ENCODE peak calls at places on chromosomes 3 and 15, in eight cellular contexts. Z is GM06990; P is thyroid gland; N is tibial artery; D is AG10803; K is breast epithelium; W is IMR-90; C is naive thymus-derived CD4-positive, alpha-beta T cell. M is an unnamed sample.

GRCh38 chr3:161316006-161316689 is 55.2 kb downstream of the SPTSSB start:
- DNase-seq in Z (no peak), P (no peak), N (no peak), D (no peak), K (no peak), W (no peak), C (no peak), M (peak; percentile 34)

GRCh38 chr3:184283681-184284080 is 7.9 kb downstream of the ECE2 start:
- DNase-seq in Z (no peak), P (no peak), N (no peak), D (no peak), K (no peak), W (no peak), C (no peak), M (no peak)

GRCh38 chr3:156710429-156710828 is 36.0 kb downstream of the TIPARP start:
- DNase-seq in Z (no peak), P (no peak), N (no peak), D (no peak), K (no peak), W (no peak), C (no peak), M (no peak)

GRCh38 chr15:79037848-79038247 is 52.7 kb downstream of the RASGRF1 start:
- DNase-seq in Z (no peak), P (no peak), N (no peak), D (no peak), K (no peak), W (no peak), C (no peak), M (no peak)

GRCh38 chr15:51030649-51031316 is 63.9 kb downstream of the TNFAIP8L3 start:
- DNase-seq in Z (no peak), P (peak; percentile 69), N (peak; percentile 85), D (peak; percentile 58), K (no peak), W (peak; percentile 92), C (no peak), M (peak; percentile 89)

GRCh38 chr15:66130496-66131014 is 123.0 kb downstream of the MEGF11 start:
- DNase-seq in Z (no peak), P (no peak), N (no peak), D (no peak), K (no peak), W (no peak), C (no peak), M (no peak)

GRCh38 chr3:176953106-176954080 is 243.9 kb downstream of the TBL1XR1 start:
- DNase-seq in Z (no peak), P (peak; percentile 55), N (no peak), D (peak; percentile 97), K (peak; percentile 54), W (peak; percentile 75), C (no peak), M (peak; percentile 61)

GRCh38 chr3:110069641-110070538 is 732.5 kb upstream of the DPPA4 start:
- DNase-seq in Z (peak; percentile 7), P (no peak), N (no peak), D (peak; percentile 25), K (no peak), W (peak; percentile 77), C (no peak), M (peak; percentile 2)

GRCh38 chr3:170802164-170803151 is 67.5 kb downstream of the RPL22L1 start:
- DNase-seq in Z (no peak), P (no peak), N (peak; percentile 69), D (peak; percentile 100), K (no peak), W (peak; percentile 99), C (no peak), M (peak; percentile 100)

GRCh38 chr15:43318990-43319771 is 11.2 kb downstream of the LCMT2 start:
- DNase-seq in Z (no peak), P (no peak), N (no peak), D (no peak), K (no peak), W (no peak), C (no peak), M (no peak)

GRCh38 chr3:5096368-5096767 is 25.7 kb upstream of the ARL8B start:
- DNase-seq in Z (no peak), P (no peak), N (no peak), D (no peak), K (no peak), W (no peak), C (no peak), M (no peak)

GRCh38 chr15:70258369-70259029 is 160.8 kb upstream of the TLE3 start:
- DNase-seq in Z (peak; percentile 75), P (no peak), N (no peak), D (no peak), K (no peak), W (no peak), C (peak; percentile 67), M (peak; percentile 31)

GRCh38 chr3:196440041-196440537 is 7.9 kb upstream of the UBXN7 start:
- DNase-seq in Z (peak; percentile 54), P (no peak), N (no peak), D (peak; percentile 90), K (no peak), W (peak; percentile 87), C (no peak), M (peak; percentile 92)

GRCh38 chr3:138472141-138472825 is 37.9 kb downstream of the ESYT3 start:
- DNase-seq in Z (no peak), P (no peak), N (no peak), D (no peak), K (no peak), W (no peak), C (no peak), M (no peak)

GRCh38 chr3:127104586-127104985 is 88.3 kb upstream of the PRR23E start:
- DNase-seq in Z (no peak), P (no peak), N (peak; percentile 47), D (no peak), K (peak; percentile 28), W (no peak), C (no peak), M (no peak)

GRCh38 chr15:90891346-90891949 is 7.1 kb downstream of the FES start:
- DNase-seq in Z (no peak), P (no peak), N (no peak), D (no peak), K (no peak), W (no peak), C (no peak), M (no peak)

GRCh38 chr3:56921573-56922571 is 120.1 kb upstream of the ARHGEF3 start:
- DNase-seq in Z (peak; percentile 46), P (peak; percentile 70), N (no peak), D (peak; percentile 15), K (no peak), W (peak; percentile 71), C (no peak), M (no peak)

GRCh38 chr3:134013280-134013679 is 16.4 kb downstream of the SLCO2A1 start:
- DNase-seq in Z (no peak), P (no peak), N (no peak), D (no peak), K (no peak), W (no peak), C (no peak), M (no peak)

GRCh38 chr3:183253961-183254815 is 1.1 kb downstream of the B3GNT5 start:
- DNase-seq in Z (peak; percentile 7), P (peak; percentile 63), N (peak; percentile 66), D (no peak), K (no peak), W (peak; percentile 12), C (peak; percentile 3), M (no peak)

GRCh38 chr3:139935071-139935865 is at the start of gene CLSTN2:
- DNase-seq in Z (peak; percentile 39), P (peak; percentile 69), N (peak; percentile 74), D (peak; percentile 7), K (peak; percentile 72), W (no peak), C (no peak), M (peak; percentile 20)

GRCh38 chr3:182268711-182269110 is 524.6 kb upstream of the ATP11B start:
- DNase-seq in Z (no peak), P (no peak), N (no peak), D (no peak), K (no peak), W (no peak), C (no peak), M (no peak)

GRCh38 chr3:194872669-194872977 is 186.9 kb downstream of the FAM43A start:
- DNase-seq in Z (no peak), P (no peak), N (no peak), D (peak; percentile 60), K (no peak), W (peak; percentile 83), C (no peak), M (peak; percentile 88)
- H3K4me3 ChIP-seq in Z (no peak overlapping the region), P (no peak overlapping the region), N (no peak overlapping the region), D (no peak overlapping the region), K (no peak overlapping the region), W (no peak overlapping the region), C (no peak overlapping the region), M (no peak overlapping the region)

DNA sequence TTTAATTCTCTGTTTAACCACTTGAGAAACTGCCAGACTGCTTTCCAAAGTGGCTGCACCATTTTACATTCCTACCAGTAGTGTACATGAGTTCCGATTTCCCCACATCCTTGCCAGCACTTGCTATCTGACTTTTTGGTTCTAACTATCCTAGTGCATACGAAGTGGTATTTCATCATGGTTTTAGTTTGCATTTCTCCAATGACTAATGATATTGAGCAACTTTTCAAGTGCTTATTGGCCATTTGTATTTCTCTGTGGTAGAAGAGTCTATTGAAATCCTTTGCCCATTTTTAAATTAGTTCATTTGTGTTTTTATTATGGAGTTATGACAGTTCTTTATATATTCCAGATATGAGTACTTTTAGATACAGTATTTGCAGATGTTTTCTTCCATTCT is 247.8 kb downstream of the GABRB3 start:
- DNase-seq in Z (no peak), P (no peak), N (no peak), D (no peak), K (no peak), W (no peak), C (no peak), M (no peak)
- H3K4me3 ChIP-seq in Z (no peak overlapping the region), P (no peak overlapping the region), N (no peak overlapping the region), D (no peak overlapping the region), K (no peak overlapping the region), W (no peak overlapping the region), C (no peak overlapping the region), M (no peak overlapping the region)

DNA sequence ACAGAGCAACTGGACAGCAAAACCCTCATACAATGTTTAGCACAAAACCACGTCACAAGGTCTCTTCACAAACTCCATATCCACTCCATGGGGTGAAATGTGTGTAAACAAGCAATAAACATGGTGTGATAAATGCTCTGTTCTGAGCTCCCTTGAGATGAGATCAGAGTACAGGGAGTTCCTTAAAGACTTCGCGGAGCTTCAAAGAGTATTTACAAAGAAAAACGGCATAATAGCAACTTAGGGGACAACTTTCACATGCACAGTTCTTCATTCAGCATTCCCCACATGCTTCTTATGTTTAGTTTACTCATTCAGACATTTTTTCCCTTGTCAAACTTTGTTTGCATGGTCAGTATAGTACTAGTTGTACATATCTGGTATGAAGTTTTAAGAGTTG is 52.5 kb upstream of the SUCLG2 start:
- DNase-seq in Z (no peak), P (no peak), N (no peak), D (no peak), K (no peak), W (peak; percentile 10), C (no peak), M (no peak)
- H3K4me3 ChIP-seq in Z (no peak overlapping the region), P (no peak overlapping the region), N (no peak overlapping the region), D (no peak overlapping the region), K (no peak overlapping the region), W (no peak overlapping the region), C (no peak overlapping the region), M (no peak overlapping the region)

DNA sequence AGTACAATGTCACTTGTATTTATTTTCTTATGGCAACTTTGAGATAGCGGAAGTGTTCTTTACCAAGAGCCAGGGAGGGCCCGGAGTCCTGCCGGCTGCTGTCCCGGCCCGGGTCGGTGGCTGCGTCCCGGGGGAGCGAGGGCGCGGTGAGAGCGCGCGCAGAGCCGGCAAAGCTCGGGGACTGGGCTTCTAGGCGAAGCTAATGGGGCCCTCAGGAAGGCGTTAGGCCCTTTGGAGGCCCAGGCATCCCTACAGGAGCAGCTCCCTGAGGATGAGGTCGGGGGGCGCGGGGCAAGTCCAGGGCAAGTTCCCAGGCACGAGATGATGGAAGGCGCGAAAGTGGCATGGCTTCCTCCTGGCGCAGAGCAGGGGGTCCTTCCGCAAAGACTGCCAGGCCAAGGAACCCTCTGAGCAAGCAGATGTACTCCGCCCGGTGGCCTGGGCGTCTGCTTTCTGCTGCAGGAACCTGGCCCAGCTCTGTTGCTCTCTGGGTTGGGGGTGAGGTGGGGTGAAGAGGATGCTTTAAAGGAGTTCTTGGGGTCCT is 13.1 kb downstream of the NR2F2 start:
- DNase-seq in Z (no peak), P (no peak), N (peak; percentile 69), D (no peak), K (no peak), W (no peak), C (no peak), M (no peak)
- H3K4me3 ChIP-seq in Z (no peak overlapping the region), P (no peak overlapping the region), N (peak overlapping the region; percentile 92), D (no peak overlapping the region), K (peak overlapping the region; percentile 80), W (peak overlapping the region; percentile 46), C (no peak overlapping the region), M (no peak overlapping the region)

M was measured in fibroblast of mammary gland.